ENCODE peak calls at places on chromosomes 11 and 22, in four cellular contexts. U, L, P and A are unnamed samples.

GRCh38 chr11:86865436-86865835 is 65.1 kb downstream of the PRSS23 start:
- DNase-seq in L (no peak), P (no peak), U (no peak), A (no peak)

GRCh38 chr11:96314326-96315050 is 28.5 kb downstream of the MAML2 start:
- DNase-seq in U (no peak), L (no peak), P (no peak), A (no peak)

GRCh38 chr11:1880746-1881441 is 10.8 kb downstream of the PRR33 start:
- DNase-seq in U (no peak), P (no peak), L (no peak), A (no peak)

GRCh38 chr11:130908770-130909625 is 7.3 kb downstream of the SNX19 start:
- DNase-seq in L (no peak), P (no peak), U (no peak), A (no peak)

GRCh38 chr11:75810637-75811383 is 4.2 kb upstream of the UVRAG start:
- DNase-seq in P (no peak), U (no peak), L (no peak), A (no peak)

GRCh38 chr11:96013459-96014213 is 89.7 kb upstream of the MTMR2 start:
- DNase-seq in U (no peak), L (peak), P (no peak), A (no peak)

GRCh38 chr11:87719311-87720073 is 455.8 kb downstream of the RAB38 start:
- DNase-seq in U (no peak), P (no peak), L (no peak), A (no peak)

GRCh38 chr11:37926772-37927171 is 1328.7 kb upstream of the RAG2 start:
- DNase-seq in L (no peak), P (no peak), U (no peak), A (no peak)

GRCh38 chr11:105713106-105713505 is 103.2 kb downstream of the GRIA4 start:
- DNase-seq in U (no peak), L (no peak), P (no peak), A (no peak)

GRCh38 chr11:69874984-69875673 is 55.9 kb upstream of the FGF3 start:
- DNase-seq in L (no peak), P (no peak), U (no peak), A (no peak)

GRCh38 chr11:69874178-69874983 is 55.2 kb upstream of the FGF3 start:
- DNase-seq in U (no peak), P (no peak), L (no peak), A (no peak)

GRCh38 chr11:69877235-69877634 is 58.0 kb upstream of the FGF3 start:
- DNase-seq in U (no peak), L (no peak), P (no peak), A (no peak)

GRCh38 chr11:69878144-69878883 is 59.1 kb upstream of the FGF3 start:
- DNase-seq in U (no peak), P (no peak), L (no peak), A (no peak)

DNA sequence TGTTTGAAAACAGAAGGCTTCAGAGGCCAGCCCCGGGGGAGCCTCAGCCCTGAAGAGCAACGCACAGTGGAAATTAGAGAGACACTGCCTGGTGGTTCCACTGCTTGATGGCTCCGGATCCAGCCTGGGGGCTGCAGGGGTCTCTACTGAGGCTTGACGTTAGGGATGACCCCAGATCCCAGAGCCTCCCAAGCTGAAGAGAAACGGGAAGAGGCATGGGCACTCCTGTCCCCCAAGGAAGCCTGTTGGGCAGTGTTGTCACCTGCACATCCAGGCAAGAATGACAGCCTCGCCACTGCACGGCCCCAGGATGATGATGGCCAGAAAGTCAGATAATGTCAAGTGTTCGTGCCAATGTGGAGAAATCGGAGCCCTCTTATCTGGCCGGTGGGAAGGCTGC is 56.8 kb upstream of the FGF3 start:
- DNase-seq in U (no peak), P (no peak), L (no peak), A (no peak)
- H3K4me3 ChIP-seq in U (no peak), P (no peak), L (no peak), A (no peak)

GRCh38 chr11:82927264-82927880 is 25.8 kb downstream of the DDIAS start:
- DNase-seq in U (peak), P (peak), L (peak), A (no peak)
- H3K27ac ChIP-seq in U (no peak), P (no peak), L (no peak), A (no peak)

DNA sequence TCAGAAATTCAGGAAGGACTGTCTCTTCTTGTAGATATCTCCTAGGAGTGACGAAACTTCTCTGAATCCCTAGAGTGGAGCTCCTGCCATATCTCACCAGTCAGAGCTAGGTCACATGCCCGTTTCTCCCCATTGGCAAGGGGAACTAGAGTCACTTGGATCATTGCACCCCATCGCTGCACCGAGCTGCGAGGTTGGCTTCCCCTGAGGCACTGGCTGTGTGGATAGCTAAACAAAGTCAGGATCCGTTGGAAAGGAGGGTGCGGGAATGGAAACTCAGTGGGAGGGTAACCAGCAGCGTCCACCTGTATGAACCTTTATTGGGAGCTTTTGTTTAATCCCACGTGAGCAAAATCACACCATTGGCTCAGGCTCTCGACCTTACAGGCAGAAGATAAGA is 283.8 kb downstream of the BRD1 start:
- DNase-seq in P (no peak), U (no peak), L (no peak), A (no peak)
- H3K4me3 ChIP-seq in P (no peak), U (no peak), L (no peak), A (no peak)

GRCh38 chr22:28772633-28773460 is at the start of gene CCDC117:
- DNase-seq in L (peak), U (peak), P (peak), A (peak)

GRCh38 chr22:28771195-28771791 is 1.2 kb upstream of the CCDC117 start:
- DNase-seq in L (no peak), U (no peak), P (no peak), A (no peak)

GRCh38 chr22:28769394-28770085 is 3.0 kb upstream of the CCDC117 start:
- DNase-seq in L (no peak), U (no peak), P (no peak), A (no peak)

GRCh38 chr22:28766628-28767027 is 5.9 kb upstream of the CCDC117 start:
- DNase-seq in U (no peak), P (no peak), L (no peak), A (no peak)

DNA sequence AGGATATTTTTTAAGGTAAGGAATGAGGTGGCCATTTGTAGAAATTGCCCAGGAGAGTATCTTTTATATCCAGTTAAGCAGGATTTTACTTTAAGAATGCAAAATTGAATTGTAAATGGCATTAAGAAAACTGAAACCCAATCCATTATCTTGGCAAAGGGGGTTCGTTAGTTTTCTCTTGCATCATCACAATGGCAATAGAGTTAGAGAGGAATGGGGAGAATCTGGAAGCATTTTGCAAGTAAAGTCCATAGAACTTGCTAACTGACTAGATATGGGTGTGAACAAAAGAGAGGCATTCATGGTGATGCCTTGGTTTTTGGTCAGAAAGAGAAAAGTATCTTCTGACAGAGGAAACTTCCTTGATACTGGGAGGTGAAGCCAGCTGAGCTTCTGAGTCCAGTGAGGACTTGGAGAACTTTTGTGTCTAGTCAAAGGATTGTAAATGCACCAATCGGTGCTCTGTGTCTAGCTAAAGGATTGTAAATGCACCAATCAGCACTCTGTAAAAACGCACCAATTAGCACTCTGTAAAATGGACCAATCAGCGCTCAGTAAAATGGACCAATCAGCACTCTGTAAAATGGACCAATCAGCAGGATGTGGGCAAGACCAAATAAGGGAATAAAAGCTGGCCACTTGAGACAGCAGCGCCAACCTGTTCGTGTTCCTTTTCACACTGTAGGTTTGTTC is 3.6 kb upstream of the CCDC117 start:
- DNase-seq in L (no peak), P (no peak), U (no peak), A (no peak)
- H3K27ac ChIP-seq in L (no peak), P (no peak), U (no peak), A (no peak)

GRCh38 chr22:37259540-37260029 is 15.5 kb upstream of the RAC2 start:
- DNase-seq in L (peak), U (no peak), P (no peak), A (no peak)
- H3K4me3 ChIP-seq in L (no peak), U (no peak), P (no peak), A (no peak)

GRCh38 chr11:3051435-3052108 is 5.7 kb downstream of the CARS1 start:
- DNase-seq in P (no peak), L (peak), U (no peak), A (no peak)

GRCh38 chr11:3049430-3050243 is 7.6 kb downstream of the CARS1 start:
- DNase-seq in U (no peak), P (peak), L (no peak), A (peak)

GRCh38 chr11:3050386-3051325 is 6.6 kb downstream of the CARS1 start:
- DNase-seq in U (no peak), L (no peak), P (no peak), A (no peak)

GRCh38 chr11:3052567-3052966 is 4.7 kb downstream of the CARS1 start:
- DNase-seq in L (no peak), U (no peak), P (no peak), A (no peak)

GRCh38 chr11:3052109-3052479 is 5.1 kb downstream of the CARS1 start:
- DNase-seq in P (no peak), U (no peak), L (no peak), A (no peak)
- H3K27ac ChIP-seq in P (no peak), U (no peak), L (no peak), A (no peak)

DNA sequence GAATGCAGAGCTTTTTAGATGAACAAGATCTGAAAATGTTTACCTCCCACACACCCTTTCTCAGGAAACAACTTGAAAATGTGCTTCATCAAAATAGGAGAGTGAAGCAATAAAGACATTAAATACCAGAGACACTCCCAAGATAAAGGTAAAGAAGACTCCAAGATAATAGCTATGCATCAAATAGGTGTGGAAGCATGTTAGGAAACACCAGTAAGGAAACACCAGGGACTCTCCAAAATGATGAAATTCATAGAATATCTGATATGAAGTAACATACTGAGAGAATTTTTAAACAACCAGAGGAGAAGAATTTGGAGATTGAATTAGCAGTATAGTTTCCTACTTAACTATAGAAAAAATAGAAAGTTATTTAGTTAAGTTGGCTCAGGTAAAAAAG is 57.0 kb downstream of the OR10A6 start:
- DNase-seq in P (no peak), U (no peak), L (no peak), A (no peak)
- H3K4me3 ChIP-seq in P (no peak), U (no peak), L (no peak), A (no peak)

GRCh38 chr11:64861227-64861970 is 16.9 kb upstream of the CDC42BPG start:
- DNase-seq in L (no peak), P (no peak), U (no peak), A (no peak)
- H3K27ac ChIP-seq in L (no peak), P (peak), U (no peak), A (peak)